ENCODE peak calls at places on chromosome 20, in four cellular contexts. U, I, Q and J are unnamed samples.

GRCh38 chr20:61869750-61870507 is 195.8 kb downstream of the TAF4 start:
- DNase-seq in U (no peak), I (no peak), Q (no peak), J (no peak)

GRCh38 chr20:62985089-62985778 is 21.5 kb downstream of the BHLHE23 start:
- DNase-seq in U (no peak), I (no peak), Q (no peak), J (no peak)

GRCh38 chr20:59775221-59776055 is 158.0 kb downstream of the SYCP2 start:
- DNase-seq in U (no peak), I (no peak), Q (no peak), J (no peak)

GRCh38 chr20:5675103-5676091 is 74.8 kb upstream of the SHLD1 start:
- DNase-seq in U (no peak), I (no peak), Q (peak; percentile 86), J (no peak)

GRCh38 chr20:2476742-2477615 is 6.4 kb upstream of the SNRPB start:
- DNase-seq in U (no peak), I (no peak), Q (no peak), J (no peak)

GRCh38 chr20:58312836-58313235 is 3.3 kb downstream of the RAB22A start:
- DNase-seq in U (no peak), I (no peak), Q (no peak), J (no peak)

GRCh38 chr20:17969276-17969883 is 562 bp downstream of the MGME1 start:
- DNase-seq in U (no peak), I (no peak), Q (peak; percentile 59), J (no peak)

GRCh38 chr20:50380697-50381040 is 129.5 kb upstream of the PTPN1 start:
- DNase-seq in U (no peak), I (no peak), Q (no peak), J (no peak)

GRCh38 chr20:30168025-30168799 is 1089.3 kb upstream of the DEFB115 start:
- DNase-seq in U (no peak), I (no peak), Q (no peak), J (no peak)

GRCh38 chr20:11716239-11716944 is 201.3 kb upstream of the BTBD3 start:
- DNase-seq in U (peak; percentile 65), I (peak; percentile 33), Q (peak; percentile 1), J (no peak)

GRCh38 chr20:48782073-48782472 is 45.7 kb downstream of the PREX1 start:
- DNase-seq in U (no peak), I (no peak), Q (no peak), J (no peak)

GRCh38 chr20:51511861-51512619 is 30.5 kb downstream of the NFATC2 start:
- DNase-seq in U (no peak), I (no peak), Q (no peak), J (no peak)

GRCh38 chr20:43910564-43910963 is 4.1 kb upstream of the TOX2 start:
- DNase-seq in U (no peak), I (no peak), Q (no peak), J (no peak)

GRCh38 chr20:868279-868678 is 34.8 kb downstream of the FAM110A start:
- DNase-seq in U (no peak), I (no peak), Q (no peak), J (no peak)

GRCh38 chr20:17735206-17735804 is 35.5 kb downstream of the BANF2 start:
- DNase-seq in U (no peak), I (no peak), Q (no peak), J (no peak)

GRCh38 chr20:50379049-50379990 is 130.9 kb upstream of the PTPN1 start:
- DNase-seq in U (no peak), I (no peak), Q (no peak), J (no peak)

GRCh38 chr20:5131502-5131901 is 4.7 kb downstream of the CDS2 start:
- DNase-seq in U (no peak), I (no peak), Q (no peak), J (no peak)

GRCh38 chr20:50354690-50355592 is 155.2 kb upstream of the PTPN1 start:
- DNase-seq in U (no peak), I (no peak), Q (peak; percentile 49), J (no peak)

GRCh38 chr20:34262488-34263288 is 21.5 kb downstream of the ASIP start:
- DNase-seq in U (no peak), I (no peak), Q (peak; percentile 50), J (no peak)

GRCh38 chr20:32681175-32682084 is 7.7 kb upstream of the C20orf203 start:
- DNase-seq in U (no peak), I (peak; percentile 49), Q (peak; percentile 97), J (no peak)

GRCh38 chr20:48716086-48716485 is 111.7 kb downstream of the PREX1 start:
- DNase-seq in U (no peak), I (no peak), Q (no peak), J (no peak)

GRCh38 chr20:8652396-8652795 is 416.5 kb upstream of the PLCB4 start:
- DNase-seq in U (no peak), I (no peak), Q (no peak), J (no peak)

GRCh38 chr20:50876063-50876685 is 55.1 kb downstream of the ADNP start:
- DNase-seq in U (no peak), I (no peak), Q (no peak), J (no peak)

GRCh38 chr20:1423625-1424106 is 30.8 kb upstream of the FKBP1A start:
- DNase-seq in U (peak; percentile 67), I (peak; percentile 80), Q (peak; percentile 84), J (no peak)

GRCh38 chr20:31972481-31973386 is 4.8 kb downstream of the XKR7 start:
- DNase-seq in U (no peak), I (no peak), Q (no peak), J (no peak)

GRCh38 chr20:12217382-12217781 is 299.7 kb downstream of the BTBD3 start:
- DNase-seq in U (no peak), I (no peak), Q (no peak), J (no peak)

GRCh38 chr20:47857142-47857993 is 72.1 kb upstream of the SULF2 start:
- DNase-seq in U (no peak), I (no peak), Q (peak; percentile 16), J (no peak)

GRCh38 chr20:62984666-62985065 is 22.1 kb downstream of the BHLHE23 start:
- DNase-seq in U (no peak), I (no peak), Q (no peak), J (no peak)

GRCh38 chr20:709421-709820 is 33.8 kb upstream of the SCRT2 start:
- DNase-seq in U (no peak), I (no peak), Q (peak; percentile 36), J (no peak)

GRCh38 chr20:63939061-63939935 is 16.9 kb downstream of the UCKL1 start:
- DNase-seq in U (no peak), I (no peak), Q (no peak), J (no peak)

GRCh38 chr20:46713957-46714834 is 4.7 kb downstream of the SLC2A10 start:
- DNase-seq in U (no peak), I (no peak), Q (no peak), J (no peak)

GRCh38 chr20:46717818-46718541 is 8.5 kb downstream of the SLC2A10 start:
- DNase-seq in U (no peak), I (no peak), Q (no peak), J (no peak)

GRCh38 chr20:46720019-46720418 is 10.6 kb downstream of the SLC2A10 start:
- DNase-seq in U (no peak), I (no peak), Q (no peak), J (no peak)

GRCh38 chr20:46712056-46712636 is 2.7 kb downstream of the SLC2A10 start:
- DNase-seq in U (no peak), I (no peak), Q (no peak), J (no peak)

DNA sequence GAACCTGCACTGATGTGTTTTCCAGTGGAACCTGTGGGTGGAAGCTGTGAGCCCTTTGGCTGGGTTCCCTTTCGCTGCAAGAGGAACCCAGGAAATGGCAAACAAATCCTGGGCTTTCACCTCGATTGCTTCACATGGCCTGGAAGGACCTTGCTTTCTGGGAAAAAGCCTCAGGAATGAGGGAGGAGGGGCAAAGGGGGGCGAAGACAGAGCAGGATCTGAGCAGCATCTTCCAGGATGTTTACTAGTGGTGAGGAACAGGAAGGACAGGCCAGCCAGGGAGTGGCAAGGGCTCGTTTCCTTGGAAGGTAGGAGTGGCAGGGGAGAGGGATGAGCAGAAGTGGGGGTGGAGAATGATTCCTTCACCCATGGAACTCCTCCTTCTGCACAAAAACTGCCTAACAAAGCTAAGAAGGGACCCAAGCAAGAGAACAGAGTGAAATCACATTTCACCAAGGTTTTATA is 5.9 kb downstream of the SLC2A10 start:
- DNase-seq in U (no peak), I (no peak), Q (no peak), J (no peak)
- TF ChIP-seq EGR1 in U (no peak), I (no peak), Q (no peak), J (no peak)

DNA sequence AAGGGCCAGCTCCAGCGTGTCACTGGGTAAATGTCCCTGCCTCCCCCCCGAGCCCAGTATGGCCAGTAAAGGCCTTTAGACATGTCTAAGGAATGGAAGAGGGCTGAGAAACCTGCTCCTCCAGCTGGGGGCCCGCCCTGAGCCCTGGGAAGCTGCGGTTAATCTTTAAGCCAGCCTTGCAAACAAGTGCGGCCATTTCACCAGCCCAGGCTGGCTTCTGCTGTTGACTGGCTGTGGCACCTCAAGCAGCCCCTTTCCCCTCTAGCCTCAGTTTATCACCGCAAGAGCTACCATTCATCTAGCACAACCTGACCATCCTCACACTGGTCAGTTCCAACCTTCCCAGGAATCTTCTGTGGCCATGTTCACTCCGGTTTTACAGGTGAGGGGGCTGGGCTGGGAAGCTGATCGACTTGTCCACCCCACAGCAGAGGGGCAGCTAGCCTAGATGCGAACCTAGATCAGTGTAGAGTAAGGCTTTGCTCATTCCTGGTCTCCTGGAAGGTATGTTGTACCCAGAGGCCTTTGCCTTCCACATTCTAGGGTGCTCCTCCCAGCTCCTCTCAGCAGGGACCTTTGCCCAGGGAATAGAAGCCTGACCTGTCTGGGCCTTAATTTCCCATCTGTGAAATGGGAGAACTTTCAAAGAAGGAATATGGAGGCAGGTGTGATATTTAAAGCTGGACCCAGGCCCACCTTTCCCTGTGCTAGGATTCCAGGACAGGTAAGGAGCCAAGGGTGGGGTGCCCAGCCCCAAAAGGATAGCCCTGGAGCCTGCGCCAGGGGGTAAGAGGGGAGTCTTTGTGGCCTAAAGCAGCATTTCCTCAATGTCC is 1.2 kb upstream of the SRC start:
- DNase-seq in U (no peak), I (no peak), Q (no peak), J (no peak)
- TF ChIP-seq EGR1 in U (no peak), I (no peak), Q (no peak), J (no peak)

GRCh38 chr20:20410678-20411077 is 42.8 kb downstream of the INSM1 start:
- DNase-seq in U (no peak), I (peak; percentile 17), Q (peak; percentile 41), J (no peak)

GRCh38 chr20:20405619-20406018 is 37.7 kb downstream of the INSM1 start:
- DNase-seq in U (no peak), I (no peak), Q (no peak), J (no peak)

GRCh38 chr20:20409326-20409725 is 41.4 kb downstream of the INSM1 start:
- DNase-seq in U (no peak), I (no peak), Q (no peak), J (no peak)

GRCh38 chr20:20406306-20406705 is 38.4 kb downstream of the INSM1 start:
- DNase-seq in U (no peak), I (no peak), Q (no peak), J (no peak)

GRCh38 chr20:20407891-20408805 is 40.2 kb downstream of the INSM1 start:
- DNase-seq in U (peak; percentile 3), I (no peak), Q (no peak), J (no peak)
- TF ChIP-seq EGR1 in U (no peak), I (no peak), Q (no peak), J (no peak)

GRCh38 chr20:57256908-57257307 is 9.5 kb downstream of the BMP7 start:
- DNase-seq in U (no peak), I (no peak), Q (no peak), J (no peak)
- TF ChIP-seq EGR1 in U (no peak), I (no peak), Q (no peak), J (no peak)